ENCODE peak calls at places on chromosomes 16 and 17, in eight cellular contexts. Q is CD4-positive, alpha-beta T cell; F is thoracic aorta; E is CD8-positive, alpha-beta T cell; A is mammary epithelial cell; U is tibial nerve; P is PC-3; S is testis. H is an unnamed sample.
A peak's percentile ranks its signal among the peaks of the same experiment; 100 is the strongest.

GRCh38 chr16:56691885-56692284 is 9.6 kb downstream of the MT1X start:
- DNase-seq in S (peak; percentile 33), A (peak; percentile 98), P (peak; percentile 91), F (no peak), U (no peak), E (no peak), Q (no peak), H (no peak)

GRCh38 chr16:88528902-88529318 is 41.3 kb upstream of the ZC3H18 start:
- DNase-seq in F (no peak), A (no peak), S (no peak), P (no peak), U (no peak), E (no peak), Q (no peak), H (no peak)

GRCh38 chr17:1074886-1075665 is 78.1 kb downstream of the TIMM22 start:
- DNase-seq in Q (no peak), U (no peak), E (no peak), F (no peak), P (no peak), S (no peak), A (no peak), H (no peak)

GRCh38 chr16:79071424-79071823 is 529.1 kb downstream of the MAF start:
- DNase-seq in P (no peak), F (no peak), S (peak; percentile 61), Q (no peak), A (peak; percentile 25), U (no peak), E (no peak), H (no peak)

GRCh38 chr17:32102172-32102571 is 40.1 kb upstream of the RHOT1 start:
- DNase-seq in A (no peak), S (no peak), E (no peak), P (no peak), U (no peak), Q (no peak), F (no peak), H (no peak)

GRCh38 chr16:11386791-11387546 is 41.7 kb downstream of the RMI2 start:
- DNase-seq in E (no peak), F (no peak), P (no peak), S (peak; percentile 64), Q (no peak), A (no peak), U (no peak), H (peak; percentile 69)

GRCh38 chr17:32588982-32589381 is 102.2 kb downstream of the CDK5R1 start:
- DNase-seq in Q (no peak), A (no peak), E (no peak), U (no peak), P (peak; percentile 33), S (no peak), F (no peak), H (no peak)

GRCh38 chr17:75565066-75565465 is 22.5 kb upstream of the MYO15B start:
- DNase-seq in P (peak; percentile 96), A (peak; percentile 73), E (no peak), S (no peak), F (no peak), U (no peak), Q (no peak), H (no peak)

GRCh38 chr17:45964634-45965033 is 34.4 kb upstream of the STH start:
- DNase-seq in F (no peak), E (no peak), U (no peak), A (no peak), P (no peak), Q (no peak), S (no peak), H (no peak)
- H3K27me3 ChIP-seq in F (no peaks in the 10 kb centered on the region), E (peaks cover 3% of the 10 kb centered on the region), U (no peaks in the 10 kb centered on the region), A (peaks cover 8% of the 10 kb centered on the region), P (peaks cover 22% of the 10 kb centered on the region), Q (no peaks in the 10 kb centered on the region), S (no peaks in the 10 kb centered on the region), H (no peaks in the 10 kb centered on the region)

GRCh38 chr16:57800213-57801097 is 1.8 kb downstream of the KIFC3 start:
- DNase-seq in S (peak; percentile 60), F (no peak), P (no peak), A (no peak), U (no peak), Q (no peak), E (no peak), H (no peak)

GRCh38 chr16:57801856-57802634 is at the start of gene KIFC3:
- DNase-seq in U (peak; percentile 63), A (peak; percentile 50), Q (peak; percentile 67), S (peak; percentile 90), P (peak; percentile 68), E (peak; percentile 30), F (peak; percentile 65), H (peak; percentile 92)

GRCh38 chr16:57799619-57800212 is 2.6 kb downstream of the KIFC3 start:
- DNase-seq in E (no peak), F (no peak), A (no peak), U (no peak), S (no peak), P (no peak), Q (no peak), H (no peak)

GRCh38 chr16:57802635-57803412 is 533 bp upstream of the KIFC3 start:
- DNase-seq in P (no peak), E (no peak), S (peak; percentile 82), U (no peak), Q (no peak), F (no peak), A (peak; percentile 55), H (peak; percentile 39)

DNA sequence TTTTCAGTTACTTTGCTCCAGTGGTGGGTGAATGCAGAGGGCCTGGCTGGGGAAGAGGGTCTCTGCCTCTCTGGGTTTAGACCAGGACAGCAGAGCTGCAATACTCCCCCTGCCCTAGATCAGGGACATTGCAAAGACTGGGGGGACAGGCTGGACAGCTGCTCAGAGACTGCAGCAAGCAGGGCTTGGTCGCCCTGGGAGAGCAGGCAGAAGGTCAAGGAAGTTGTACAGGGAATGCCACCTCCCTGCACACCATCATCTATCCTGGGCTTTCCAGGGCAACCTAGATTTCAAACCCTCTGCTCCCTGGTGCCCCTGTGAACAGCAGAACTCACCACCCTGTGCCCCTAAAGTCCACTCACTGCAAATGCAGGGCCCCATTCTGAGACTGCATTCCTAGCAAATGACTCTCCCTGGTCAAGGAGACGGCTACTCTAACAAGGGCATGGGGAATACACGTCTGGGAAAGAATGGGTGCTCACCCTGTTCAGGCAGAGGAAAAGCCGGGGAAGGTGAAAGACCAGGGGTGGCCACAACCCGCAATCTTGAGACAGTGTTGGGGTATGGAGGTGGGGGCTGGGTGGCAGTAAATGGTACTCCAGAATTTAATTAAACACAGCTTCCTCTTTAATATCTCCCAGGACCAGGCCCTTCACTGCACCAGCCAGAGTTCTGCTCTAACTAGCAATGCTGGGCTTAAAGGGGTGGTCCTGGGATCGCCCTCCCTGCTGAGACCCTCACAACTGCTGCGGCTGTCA is 1.0 kb downstream of the KIFC3 start:
- DNase-seq in P (peak; percentile 62), S (no peak), E (no peak), F (no peak), U (no peak), Q (no peak), A (peak; percentile 46), H (no peak)
- TF ChIP-seq CTCF in P (no peak), S (no peak), E (no peak), F (peak; percentile 38), U (no peak), Q (no peak), A (peak; percentile 8), H (no peak)

GRCh38 chr16:55634193-55634592 is 21.6 kb upstream of the SLC6A2 start:
- DNase-seq in Q (no peak), P (no peak), E (no peak), F (no peak), S (no peak), A (no peak), U (no peak), H (no peak)

GRCh38 chr16:55638256-55638655 is 17.5 kb upstream of the SLC6A2 start:
- DNase-seq in S (no peak), P (no peak), A (no peak), U (no peak), Q (no peak), E (no peak), F (no peak), H (no peak)

GRCh38 chr16:55628306-55628968 is 27.4 kb upstream of the SLC6A2 start:
- DNase-seq in F (no peak), S (no peak), Q (no peak), U (no peak), A (no peak), P (no peak), E (no peak), H (no peak)

GRCh38 chr16:55630774-55631173 is 25.0 kb upstream of the SLC6A2 start:
- DNase-seq in Q (no peak), S (no peak), U (no peak), E (no peak), A (no peak), P (no peak), F (no peak), H (no peak)

GRCh38 chr16:55632259-55632658 is 23.5 kb upstream of the SLC6A2 start:
- DNase-seq in E (no peak), Q (no peak), S (no peak), P (no peak), U (no peak), F (no peak), A (no peak), H (no peak)
- H3K27me3 ChIP-seq in E (no peaks in the 10 kb centered on the region), Q (no peaks in the 10 kb centered on the region), S (no peaks in the 10 kb centered on the region), P (no peaks in the 10 kb centered on the region), U (no peaks in the 10 kb centered on the region), F (no peaks in the 10 kb centered on the region), A (no peaks in the 10 kb centered on the region), H (no peaks in the 10 kb centered on the region)

GRCh38 chr16:84641643-84642358 is 6.5 kb upstream of the KLHL36 start:
- DNase-seq in A (no peak), P (no peak), F (no peak), Q (no peak), E (no peak), U (no peak), S (no peak), H (no peak)
- TF ChIP-seq CTCF in A (no peak), P (no peak), F (no peak), Q (no peak), E (no peak), U (no peak), S (no peak), H (no peak)

GRCh38 chr17:38590988-38591758 is 14.6 kb downstream of the SRCIN1 start:
- DNase-seq in E (no peak), F (no peak), P (peak; percentile 62), A (peak; percentile 39), U (no peak), Q (no peak), S (no peak), H (no peak)
- H3K27me3 ChIP-seq in E (no peaks in the 10 kb centered on the region), F (no peaks in the 10 kb centered on the region), P (no peaks in the 10 kb centered on the region), A (peaks cover 5% of the 10 kb centered on the region), U (peaks cover 63% of the 10 kb centered on the region), Q (peaks cover 80% of the 10 kb centered on the region), S (no peaks in the 10 kb centered on the region), H (peaks cover 90% of the 10 kb centered on the region)

GRCh38 chr16:71648162-71648561 is 22.2 kb downstream of the MARVELD3 start:
- DNase-seq in S (no peak), Q (no peak), A (no peak), F (no peak), E (no peak), P (no peak), U (no peak), H (no peak)

GRCh38 chr16:71647391-71647790 is 21.4 kb downstream of the MARVELD3 start:
- DNase-seq in F (no peak), S (no peak), Q (no peak), A (no peak), P (no peak), U (no peak), E (no peak), H (no peak)

GRCh38 chr16:71645450-71645849 is 19.5 kb downstream of the MARVELD3 start:
- DNase-seq in E (no peak), Q (no peak), A (peak; percentile 12), P (peak; percentile 50), F (no peak), S (no peak), U (no peak), H (no peak)

GRCh38 chr16:71648921-71649320 is 22.9 kb downstream of the MARVELD3 start:
- DNase-seq in Q (no peak), S (no peak), P (peak; percentile 12), U (no peak), A (no peak), E (no peak), F (no peak), H (no peak)
- TF ChIP-seq CTCF in Q (no peak), S (no peak), P (peak; percentile 56), U (no peak), A (peak; percentile 32), E (no peak), F (no peak), H (no peak)

H was measured in tibial artery.